ENCODE peak calls at places on chromosomes 11 and 22, in six cellular contexts. O is NCI-H345, T is fibroblast of lung, N is HS-5, Q is HL-60, Y is left cardiac atrium. L is an unnamed sample.

GRCh38 chr11:19467904-19468303 is 227.2 kb upstream of the E2F8 start:
- DNase-seq in Y (no peak), Q (no peak), T (no peak), N (no peak), O (no peak), L (no peak)

GRCh38 chr11:34960277-34960676 is 43.9 kb downstream of the PDHX start:
- DNase-seq in O (no peak), Y (peak), Q (no peak), N (no peak), T (no peak), L (no peak)

GRCh38 chr11:3796796-3797328 is 492 bp downstream of the NUP98 start:
- DNase-seq in T (no peak), N (no peak), O (no peak), Q (no peak), Y (no peak), L (no peak)

GRCh38 chr22:35409783-35410662 is 10.1 kb downstream of the MCM5 start:
- DNase-seq in N (no peak), Y (no peak), T (no peak), O (no peak), Q (peak), L (peak)

GRCh38 chr11:112834277-112834755 is 126.9 kb upstream of the NCAM1 start:
- DNase-seq in O (peak), N (no peak), Q (no peak), Y (peak), T (no peak), L (no peak)

GRCh38 chr11:62931501-62932278 is 10.5 kb upstream of the CHRM1 start:
- DNase-seq in Y (no peak), O (no peak), T (no peak), N (no peak), Q (no peak), L (no peak)

GRCh38 chr11:1299621-1300020 is 9.8 kb downstream of the TOLLIP start:
- DNase-seq in Q (no peak), T (no peak), O (no peak), Y (no peak), N (no peak), L (no peak)

GRCh38 chr11:118581057-118581456 is 8.8 kb downstream of the ARCN1 start:
- DNase-seq in Q (no peak), O (peak), T (no peak), N (no peak), Y (no peak), L (no peak)

GRCh38 chr11:12668166-12668565 is 6.1 kb upstream of the TEAD1 start:
- DNase-seq in Q (no peak), O (no peak), Y (no peak), T (no peak), N (no peak), L (no peak)

L was measured in GM12878.